ENCODE peak calls at places on chromosomes 1 and 21, in four cellular contexts. A is GM12878, Y is WTC11, J is HepG2. T is an unnamed sample.

GRCh38 chr1:113769599-113769970 is 10.3 kb upstream of the PHTF1 start:
- DNase-seq in A (no peak), Y (no peak), J (no peak), T (no peak)

GRCh38 chr1:74010206-74010605 is 187.8 kb downstream of the LRRIQ3 start:
- DNase-seq in A (no peak), Y (peak; percentile 12), J (peak; percentile 16), T (no peak)

GRCh38 chr1:163528710-163529348 is 207.1 kb downstream of the NUF2 start:
- DNase-seq in A (no peak), Y (no peak), J (peak; percentile 7), T (peak; percentile 30)

GRCh38 chr21:41561701-41562100 is 53.7 kb upstream of the TMPRSS2 start:
- DNase-seq in A (no peak), Y (no peak), J (no peak), T (no peak)

GRCh38 chr1:65527211-65527610 is 106.7 kb downstream of the LEPR start:
- DNase-seq in A (no peak), Y (no peak), J (no peak), T (peak; percentile 27)

GRCh38 chr1:13733705-13734104 is 33.7 kb downstream of the PRDM2 start:
- DNase-seq in A (no peak), Y (no peak), J (no peak), T (no peak)

GRCh38 chr1:204096931-204097330 is 24.0 kb downstream of the SOX13 start:
- DNase-seq in A (no peak), Y (no peak), J (no peak), T (no peak)

GRCh38 chr1:15758537-15758936 is at the start of gene FBLIM1:
- DNase-seq in A (no peak), Y (peak; percentile 80), J (no peak), T (peak; percentile 39)

DNA sequence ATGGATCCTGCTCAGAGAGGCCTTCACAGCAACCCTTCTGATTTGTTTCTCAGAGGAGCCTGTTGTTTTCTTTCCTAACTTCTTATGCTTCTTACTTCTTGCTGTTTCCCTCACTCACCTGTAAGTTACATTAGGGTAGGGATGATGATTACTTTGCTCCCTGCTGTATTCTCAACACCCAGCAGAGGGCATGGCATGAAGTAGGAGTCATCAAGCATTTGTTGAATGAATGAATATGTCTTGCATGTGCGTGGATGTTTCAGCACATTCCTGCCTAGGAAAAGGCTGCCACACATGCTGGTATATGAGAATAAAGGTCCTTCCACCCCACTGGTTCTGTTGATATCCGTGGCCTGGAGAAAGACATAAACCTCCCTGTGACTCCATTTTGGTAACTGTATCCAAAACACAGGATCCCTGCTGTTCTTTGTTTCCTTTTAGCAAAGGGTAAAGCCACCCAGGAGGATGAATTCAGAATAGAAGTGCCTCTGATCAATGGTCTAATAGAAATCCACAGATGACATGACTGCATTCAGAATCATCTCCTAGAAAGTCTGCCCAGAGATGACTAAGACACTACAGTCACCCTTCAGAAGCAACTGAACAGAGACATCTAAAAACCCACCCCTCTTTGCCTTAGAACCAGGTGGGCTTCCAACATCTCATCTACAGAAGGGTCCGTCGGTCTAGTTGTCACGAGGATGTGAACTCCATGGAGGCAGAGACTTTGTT is 168.8 kb downstream of the ZSCAN20 start:
- DNase-seq in A (no peak), Y (peak; percentile 26), J (peak; percentile 13), T (peak; percentile 28)
- TF ChIP-seq CREM in A (no peak), Y (no peak), J (no peak), T (no peak)

DNA sequence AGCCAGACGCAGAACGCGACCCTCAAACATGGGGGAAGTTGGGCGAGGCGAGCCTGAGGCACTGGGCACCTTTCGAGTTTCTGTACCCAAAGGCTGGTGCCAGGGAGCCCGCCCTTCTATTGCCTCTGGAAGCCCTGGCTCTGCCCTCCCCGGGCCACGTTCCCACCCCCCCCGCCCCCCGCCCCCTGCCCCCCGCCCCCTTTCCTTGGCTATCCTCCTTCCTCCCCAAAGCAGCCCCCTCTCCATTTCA is 2.2 kb upstream of the ZBTB7B start:
- DNase-seq in A (no peak), Y (peak; percentile 36), J (no peak), T (no peak)
- TF ChIP-seq CREM in A (no peak), Y (no peak), J (no peak), T (no peak)

DNA sequence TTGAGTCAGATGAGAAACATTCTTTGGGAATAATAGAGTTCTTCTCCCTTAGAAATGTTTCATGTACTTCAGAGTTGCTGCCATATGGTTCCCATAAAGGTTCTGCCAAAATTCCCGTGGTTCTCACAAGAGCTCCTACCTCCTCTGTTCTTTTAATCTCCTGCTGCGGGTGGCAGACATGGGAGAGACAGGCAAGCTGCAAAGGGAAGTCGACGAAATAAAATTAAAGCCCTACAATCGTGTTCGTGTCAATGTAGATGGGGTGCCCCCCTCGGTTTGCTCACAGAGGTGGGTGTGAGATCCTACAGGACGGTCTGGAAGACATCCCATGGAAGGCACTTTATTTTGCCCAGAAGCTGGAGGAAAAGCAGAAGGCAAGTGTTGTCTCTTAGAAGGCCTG is 276.0 kb downstream of the RWDD3 start:
- DNase-seq in A (no peak), Y (no peak), J (no peak), T (no peak)
- TF ChIP-seq CREM in A (no peak), Y (no peak), J (no peak), T (no peak)

GRCh38 chr1:151058682-151059341 is 610 bp downstream of the CDC42SE1 start:
- DNase-seq in A (no peak), Y (peak; percentile 49), J (no peak), T (no peak)
- TF ChIP-seq CREM in A (no peak), Y (no peak), J (no peak), T (no peak)

GRCh38 chr1:67371043-67371442 is 59.2 kb downstream of the SERBP1 start:
- DNase-seq in A (no peak), Y (no peak), J (no peak), T (no peak)

GRCh38 chr1:67372136-67372535 is 58.1 kb downstream of the SERBP1 start:
- DNase-seq in A (no peak), Y (no peak), J (no peak), T (no peak)

GRCh38 chr1:67367370-67368345 is 60.0 kb downstream of the IL12RB2 start:
- DNase-seq in A (no peak), Y (no peak), J (peak; percentile 69), T (peak; percentile 42)

GRCh38 chr1:67372898-67373297 is 57.3 kb downstream of the SERBP1 start:
- DNase-seq in A (no peak), Y (no peak), J (no peak), T (no peak)

GRCh38 chr1:67371681-67372080 is 58.5 kb downstream of the SERBP1 start:
- DNase-seq in A (no peak), Y (no peak), J (no peak), T (no peak)
- TF ChIP-seq CREM in A (no peak), Y (no peak), J (no peak), T (no peak)

DNA sequence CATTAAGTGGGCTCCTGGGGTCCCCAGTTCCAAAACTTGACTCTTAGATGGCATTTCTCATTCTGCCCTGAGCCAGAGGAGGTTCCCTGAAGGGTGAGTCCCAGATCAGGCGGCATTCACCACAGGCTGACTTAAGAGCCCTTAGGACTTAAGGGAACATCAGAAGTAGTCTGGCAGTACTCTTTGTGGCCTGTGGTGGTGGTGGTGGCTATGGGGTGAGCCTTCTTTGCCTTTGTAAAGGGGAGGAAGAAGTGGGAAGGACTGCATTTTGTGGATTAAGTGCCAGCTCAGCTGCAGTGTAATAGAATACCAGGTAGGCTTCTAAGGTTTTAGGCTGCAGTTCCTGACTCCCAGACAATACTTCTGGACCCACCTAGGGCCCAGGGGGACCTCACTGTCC is 186.5 kb upstream of the KCTD3 start:
- DNase-seq in A (no peak), Y (no peak), J (no peak), T (no peak)
- TF ChIP-seq CREM in A (no peak), Y (no peak), J (no peak), T (no peak)

DNA sequence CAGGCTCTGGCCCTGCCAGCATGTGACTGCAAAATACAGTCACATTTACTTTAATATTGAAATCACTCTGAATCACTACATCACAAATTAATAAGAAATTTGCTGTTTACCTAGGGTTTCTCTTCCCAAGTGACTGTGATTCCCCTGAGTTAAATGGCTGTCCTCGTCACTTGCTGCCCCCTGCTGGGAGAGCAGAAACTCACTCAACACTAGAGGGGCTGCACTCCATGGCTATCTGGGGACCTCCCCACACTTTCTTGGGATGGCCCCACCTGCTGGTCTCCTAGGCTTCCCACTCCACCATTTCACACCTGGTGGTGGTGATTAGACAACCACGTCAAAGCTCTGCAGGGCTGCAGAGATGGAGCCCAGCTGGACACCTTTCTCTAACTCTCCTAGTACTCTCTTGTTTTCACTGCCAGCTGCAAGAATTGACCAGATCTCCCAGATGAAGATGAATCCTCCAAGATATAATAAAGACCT is 63.4 kb downstream of the CD2 start:
- DNase-seq in A (no peak), Y (peak; percentile 75), J (peak; percentile 76), T (peak; percentile 86)
- TF ChIP-seq CREM in A (no peak), Y (no peak), J (peak; percentile 11), T (peak; percentile 21)